ENCODE peak calls at places on chromosome 5, in five cellular contexts. A, B, O, Q and F are unnamed samples.

GRCh38 chr5:133336121-133336968 is 276.0 kb downstream of the FSTL4 start:
- DNase-seq in Q (no peak), B (no peak), O (no peak), A (no peak), F (no peak)

GRCh38 chr5:92641031-92641962 is 939.7 kb downstream of the NR2F1-AS1 start:
- DNase-seq in Q (no peak), B (peak), A (peak), O (peak), F (no peak)

GRCh38 chr5:52878671-52879070 is 91.0 kb downstream of the ITGA1 start:
- DNase-seq in O (no peak), A (peak), B (no peak), Q (no peak), F (no peak)

GRCh38 chr5:110105692-110106091 is 416.0 kb downstream of the MAN2A1 start:
- DNase-seq in B (no peak), Q (no peak), A (no peak), O (no peak), F (no peak)

GRCh38 chr5:174172104-174172965 is 126.8 kb downstream of the NSG2 start:
- DNase-seq in O (no peak), B (no peak), Q (no peak), A (no peak), F (no peak)

GRCh38 chr5:151483176-151483575 is 35.8 kb downstream of the SLC36A1 start:
- DNase-seq in B (no peak), A (peak), Q (no peak), O (no peak), F (no peak)

GRCh38 chr5:32984851-32985250 is 273.7 kb downstream of the NPR3 start:
- DNase-seq in O (no peak), A (peak), Q (no peak), B (no peak), F (no peak)

GRCh38 chr5:85709728-85710127 is 908.0 kb upstream of the COX7C start:
- DNase-seq in B (no peak), A (no peak), Q (no peak), O (no peak), F (no peak)

GRCh38 chr5:5430136-5430535 is 7.7 kb downstream of the ICE1 start:
- DNase-seq in Q (no peak), B (no peak), A (no peak), O (no peak), F (no peak)

GRCh38 chr5:101806410-101806809 is 489.7 kb downstream of the SLCO4C1 start:
- DNase-seq in O (no peak), Q (no peak), A (no peak), B (no peak), F (no peak)

GRCh38 chr5:88870280-88870679 is 12.7 kb downstream of the MEF2C start:
- DNase-seq in O (no peak), Q (no peak), B (no peak), A (no peak), F (no peak)

GRCh38 chr5:133309981-133310630 is 258.3 kb downstream of the HSPA4 start:
- DNase-seq in B (no peak), A (peak), O (no peak), Q (no peak), F (no peak)

GRCh38 chr5:38453921-38454320 is 102.5 kb downstream of the LIFR start:
- DNase-seq in B (no peak), Q (no peak), O (no peak), A (no peak), F (no peak)

GRCh38 chr5:123756325-123756664 is 244.3 kb downstream of the CSNK1G3 start:
- DNase-seq in A (no peak), B (no peak), O (no peak), Q (no peak), F (no peak)

GRCh38 chr5:72818866-72819534 is 2.5 kb downstream of the TNPO1 start:
- DNase-seq in Q (peak), B (peak), A (peak), O (peak), F (peak)
- TF ChIP-seq RAD21 in Q (peak), B (peak), A (peak), O (peak), F (peak)

DNA sequence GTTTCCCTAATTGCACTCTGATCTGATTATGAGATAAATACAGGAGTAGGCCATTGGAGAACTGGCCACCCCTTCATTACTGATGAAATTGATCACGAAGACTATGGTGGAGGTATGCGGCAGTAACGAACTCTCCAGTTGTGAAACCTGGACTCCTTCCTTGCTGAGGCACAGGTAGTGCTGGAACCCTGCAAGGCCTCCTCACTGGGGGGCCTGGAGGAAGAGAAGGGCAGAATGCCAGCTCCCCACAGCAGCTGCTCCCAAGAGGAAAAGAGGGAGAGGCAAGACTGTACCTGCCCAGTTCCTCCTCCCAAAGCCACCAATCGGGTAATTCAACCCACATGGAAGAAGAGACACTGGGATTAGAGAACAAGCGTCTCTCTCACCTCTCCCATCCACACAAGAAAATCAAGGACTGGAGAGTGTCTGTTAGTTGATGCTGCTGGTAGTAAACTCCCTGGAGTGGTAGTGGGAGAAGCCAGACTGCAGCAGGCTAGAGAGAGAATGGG is 19.1 kb upstream of the TRIO start:
- DNase-seq in A (no peak), Q (no peak), B (no peak), O (no peak), F (no peak)
- TF ChIP-seq RAD21 in A (no peak), Q (no peak), B (no peak), O (no peak), F (no peak)

GRCh38 chr5:139486201-139486600 is 3.6 kb upstream of the STING1 start:
- DNase-seq in B (no peak), Q (no peak), A (no peak), O (no peak), F (peak)
- TF ChIP-seq RAD21 in B (no peak), Q (no peak), A (no peak), O (no peak), F (no peak)

DNA sequence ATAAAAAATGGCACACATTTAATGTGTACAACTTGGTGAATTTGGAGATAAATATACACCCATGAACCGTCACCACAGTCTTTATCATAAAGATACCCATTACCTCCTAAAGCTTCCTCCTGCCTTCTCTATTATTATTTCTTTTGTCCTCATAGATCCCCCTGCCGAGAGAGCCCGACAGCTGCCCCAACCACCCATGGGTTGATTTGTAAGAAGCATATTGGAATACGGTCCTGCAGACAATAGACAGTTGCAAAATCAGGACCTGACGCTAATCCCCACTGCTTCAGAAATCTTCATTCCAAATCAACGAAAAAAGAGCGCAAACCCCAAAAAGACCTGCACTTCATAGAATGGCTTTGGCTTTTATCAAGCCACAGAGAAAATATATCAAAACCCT is 697.5 kb downstream of the SEMA5A start:
- DNase-seq in Q (no peak), O (no peak), A (no peak), B (no peak), F (no peak)
- TF ChIP-seq RAD21 in Q (no peak), O (no peak), A (no peak), B (no peak), F (no peak)

GRCh38 chr5:119945696-119946095 is 316.3 kb downstream of the FAM170A start:
- DNase-seq in B (no peak), Q (no peak), A (no peak), O (no peak), F (no peak)
- TF ChIP-seq RAD21 in B (no peak), Q (no peak), A (no peak), O (no peak), F (no peak)

GRCh38 chr5:27462936-27463335 is 424.6 kb upstream of the CDH9 start:
- DNase-seq in O (no peak), B (no peak), A (no peak), Q (no peak), F (no peak)

GRCh38 chr5:27463446-27464149 is 425.2 kb upstream of the CDH9 start:
- DNase-seq in B (no peak), O (no peak), A (no peak), Q (no peak), F (no peak)

GRCh38 chr5:27466959-27467358 is 428.6 kb upstream of the CDH9 start:
- DNase-seq in B (no peak), O (no peak), A (no peak), Q (no peak), F (no peak)

GRCh38 chr5:27465140-27465539 is 426.8 kb upstream of the CDH9 start:
- DNase-seq in O (no peak), A (no peak), B (no peak), Q (no peak), F (no peak)
- TF ChIP-seq RAD21 in O (no peak), A (no peak), B (no peak), Q (no peak), F (no peak)

DNA sequence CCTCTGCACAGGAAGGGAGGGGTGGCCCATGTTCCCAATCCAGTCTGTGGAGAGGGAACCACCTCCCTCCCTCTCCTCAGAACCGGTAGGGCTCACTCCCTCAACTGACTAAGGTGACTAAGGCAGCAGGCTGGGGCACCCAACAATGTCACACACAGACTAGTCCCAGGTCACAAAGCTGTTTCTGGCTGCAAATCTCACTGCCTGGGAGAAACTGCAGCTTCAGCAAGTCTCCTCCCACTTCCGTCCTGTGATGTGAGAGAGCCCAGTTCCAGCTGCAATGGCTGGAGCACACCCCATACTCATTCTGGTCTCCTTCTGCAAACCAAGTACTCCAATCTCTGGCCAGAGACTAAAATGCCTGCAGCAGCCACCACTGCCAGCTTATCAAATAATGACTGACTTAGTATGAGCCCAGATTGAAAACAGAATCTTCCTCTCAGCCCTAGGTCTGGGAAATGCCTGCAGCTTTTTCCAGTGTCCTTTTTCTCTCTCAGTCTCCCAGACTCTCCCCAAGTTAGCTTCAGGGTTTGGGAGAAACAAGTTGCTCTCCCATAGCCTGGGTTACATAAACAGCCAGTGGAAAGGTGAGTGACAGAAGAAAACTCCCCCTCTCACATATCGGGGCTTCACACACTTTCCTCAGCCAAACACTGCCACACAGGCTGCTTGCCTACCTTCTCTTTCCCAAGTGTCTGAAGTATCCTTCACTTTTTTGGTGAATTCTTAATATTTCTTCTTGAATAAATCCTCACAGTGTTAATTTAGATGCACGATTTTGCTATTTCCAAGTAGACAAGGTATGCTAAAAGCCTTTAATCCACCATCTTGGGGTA is 247.4 kb upstream of the RASA1 start:
- DNase-seq in B (no peak), Q (peak), A (peak), O (no peak), F (no peak)
- TF ChIP-seq RAD21 in B (no peak), Q (no peak), A (no peak), O (no peak), F (no peak)

DNA sequence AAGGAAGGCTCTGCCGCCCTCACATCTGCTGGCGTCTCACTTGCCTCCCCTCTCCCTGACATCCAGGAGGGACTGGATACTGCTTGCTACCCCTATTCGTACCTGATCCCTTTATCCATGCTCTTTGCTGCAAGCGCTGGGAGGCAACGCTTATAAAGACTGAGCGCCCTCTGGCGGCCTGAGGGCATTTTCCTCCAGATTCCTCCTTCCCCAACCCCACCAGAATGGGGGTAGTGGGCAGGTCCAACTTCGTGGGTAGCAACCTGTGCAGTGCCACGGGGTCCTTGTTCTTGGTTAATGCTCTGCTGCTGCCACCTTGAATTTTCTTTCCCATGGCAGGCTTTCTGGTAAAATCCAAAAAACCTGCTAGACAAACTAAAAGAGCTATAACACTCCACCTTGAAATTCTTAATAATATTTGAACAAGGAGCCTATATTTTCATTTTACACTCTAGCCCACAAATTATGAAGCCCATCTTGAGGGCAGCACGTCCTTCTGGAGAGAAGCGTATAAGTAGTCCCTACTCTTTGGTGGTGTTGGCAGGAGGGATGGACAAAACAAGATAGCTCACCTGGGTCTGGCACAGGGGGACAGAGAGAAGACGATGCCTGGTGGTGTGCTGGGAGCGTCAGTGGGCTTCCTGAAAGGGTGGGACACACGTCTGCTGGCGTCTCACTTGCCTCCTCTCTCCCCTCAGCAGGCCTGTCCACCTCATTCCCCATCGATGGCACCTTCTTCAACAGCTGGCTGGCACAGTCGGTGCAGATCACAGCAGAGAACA is 52.5 kb downstream of the JADE2 start:
- DNase-seq in Q (peak), A (peak), B (peak), O (peak), F (peak)
- TF ChIP-seq RAD21 in Q (peak), A (peak), B (peak), O (peak), F (peak)

GRCh38 chr5:169826618-169827017 is 153.7 kb downstream of the INSYN2B start:
- DNase-seq in O (no peak), Q (peak), B (no peak), A (no peak), F (no peak)
- TF ChIP-seq RAD21 in O (no peak), Q (peak), B (peak), A (peak), F (peak)

GRCh38 chr5:67353500-67353931 is 156.9 kb upstream of the CD180 start:
- DNase-seq in B (no peak), Q (no peak), O (no peak), A (no peak), F (no peak)
- TF ChIP-seq RAD21 in B (no peak), Q (no peak), O (no peak), A (no peak), F (no peak)